ENCODE peak calls at places on chromosomes 12 and 14, in ten cellular contexts. U is IMR-90, I is HepG2, N is breast epithelium, G is RCC 7860, R is GM03348, Z is HS-27A, Y is HTR-8/SVneo, L is fibroblast of the aortic adventitia, J is iPS-NIHi11. V is an unnamed sample.

GRCh38 chr12:20314325-20314724 is 54.0 kb upstream of the PDE3A start:
- DNase-seq in U (peak; percentile 21), R (peak; percentile 35), N (no peak), J (no peak), L (peak; percentile 78), Y (no peak), Z (peak; percentile 35), G (no peak), I (no peak), V (no peak)

GRCh38 chr12:106918746-106919145 is 37.0 kb upstream of the TMEM263 start:
- DNase-seq in Z (no peak), U (peak; percentile 8), G (no peak), I (peak; percentile 30), R (no peak), N (no peak), J (peak; percentile 79), Y (peak; percentile 22), L (peak; percentile 14), V (no peak)

GRCh38 chr12:15035185-15035584 is 62.3 kb downstream of the PDE6H start:
- DNase-seq in L (no peak), Z (no peak), R (no peak), N (no peak), U (no peak), G (no peak), Y (no peak), J (no peak), I (no peak), V (no peak)

GRCh38 chr12:90940872-90941499 is 14.0 kb downstream of the CCER1 start:
- DNase-seq in I (peak; percentile 28), N (no peak), R (peak; percentile 52), U (peak; percentile 76), L (peak; percentile 84), Z (no peak), J (peak; percentile 25), Y (peak; percentile 43), G (peak; percentile 43), V (no peak)

GRCh38 chr12:21891763-21892217 is 49.4 kb downstream of the ABCC9 start:
- DNase-seq in R (no peak), G (no peak), I (no peak), N (no peak), J (no peak), Y (no peak), L (peak; percentile 80), Z (no peak), U (no peak), V (no peak)

GRCh38 chr12:130715996-130716917 is at the start of gene RIMBP2:
- DNase-seq in L (peak; percentile 23), N (no peak), U (peak; percentile 1), J (peak; percentile 45), Y (peak; percentile 17), R (no peak), I (no peak), Z (no peak), G (no peak), V (no peak)

GRCh38 chr14:68146812-68147211 is 327.2 kb downstream of the RAD51B start:
- DNase-seq in N (no peak), R (peak; percentile 84), U (peak; percentile 96), I (no peak), L (peak; percentile 99), G (peak; percentile 85), Y (peak; percentile 98), Z (peak; percentile 93), J (peak; percentile 13), V (no peak)

GRCh38 chr14:21852061-21852664 is 178.5 kb upstream of the OR4E1 start:
- DNase-seq in G (no peak), L (peak; percentile 12), J (peak; percentile 38), Y (peak; percentile 3), U (peak; percentile 20), R (peak; percentile 28), Z (no peak), N (no peak), I (peak; percentile 47), V (peak; percentile 53)

GRCh38 chr14:81432171-81432570 is 32.0 kb upstream of the STON2 start:
- DNase-seq in G (no peak), I (no peak), N (no peak), U (no peak), J (no peak), Y (no peak), Z (no peak), R (no peak), L (peak; percentile 31), V (no peak)

GRCh38 chr12:121004253-121004815 is 12.0 kb downstream of the C12orf43 start:
- DNase-seq in Y (no peak), G (no peak), J (no peak), U (no peak), L (no peak), R (no peak), Z (no peak), I (no peak), N (no peak), V (no peak)

GRCh38 chr12:125773033-125773432 is 707.8 kb downstream of the AACS start:
- DNase-seq in U (no peak), R (no peak), Z (no peak), N (no peak), L (no peak), J (peak; percentile 27), Y (no peak), G (no peak), I (peak; percentile 27), V (no peak)

GRCh38 chr14:99257122-99257672 is 14.8 kb downstream of the BCL11B start:
- DNase-seq in I (no peak), R (no peak), Y (no peak), G (no peak), N (no peak), Z (no peak), L (no peak), J (no peak), U (no peak), V (no peak)

GRCh38 chr14:104370256-104370870 is 209.2 kb upstream of the C14orf180 start:
- DNase-seq in U (no peak), N (no peak), I (peak; percentile 15), Y (peak; percentile 29), Z (no peak), R (no peak), G (no peak), J (peak; percentile 79), L (no peak), V (no peak)

GRCh38 chr12:70214972-70215617 is 28.1 kb upstream of the CNOT2 start:
- DNase-seq in J (no peak), R (no peak), G (no peak), I (no peak), L (no peak), Z (no peak), U (no peak), Y (no peak), N (no peak), V (no peak)

GRCh38 chr12:40104461-40105264 is 1.2 kb downstream of the SLC2A13 start:
- DNase-seq in L (peak; percentile 6), G (no peak), U (peak; percentile 2), J (no peak), Z (no peak), I (no peak), N (peak; percentile 51), Y (no peak), R (no peak), V (no peak)

GRCh38 chr12:109841356-109841755 is 8.2 kb upstream of the TRPV4 start:
- DNase-seq in Z (no peak), L (no peak), I (no peak), N (no peak), Y (no peak), R (no peak), J (no peak), U (no peak), G (no peak), V (no peak)